ENCODE peak calls at places on chromosomes 2 and 18, in eight cellular contexts. X is transverse colon, U is sigmoid colon, V is uterus, G is A549, K is tibial nerve, Y is ovary, B is heart left ventricle. A is an unnamed sample.

GRCh38 chr2:216855614-216856013 is 4.2 kb downstream of the TNP1 start:
- DNase-seq in X (no peak), U (no peak), V (peak), G (no peak), K (no peak), Y (peak), B (peak), A (no peak)

GRCh38 chr18:37637451-37637850 is 71.9 kb upstream of the CELF4 start:
- DNase-seq in X (no peak), U (no peak), V (no peak), G (no peak), K (no peak), Y (no peak), B (no peak), A (no peak)

GRCh38 chr18:22230403-22231042 is 61.1 kb downstream of the GATA6 start:
- DNase-seq in X (no peak), U (no peak), V (no peak), G (no peak), K (no peak), Y (no peak), B (no peak), A (peak)

GRCh38 chr2:183032200-183032794 is 6.0 kb downstream of the NCKAP1 start:
- DNase-seq in X (no peak), U (no peak), V (no peak), G (no peak), K (no peak), Y (no peak), B (no peak), A (no peak)

GRCh38 chr18:57749604-57749970 is 53.5 kb downstream of the ATP8B1 start:
- DNase-seq in X (no peak), U (no peak), V (no peak), G (no peak), K (no peak), Y (no peak), B (no peak), A (no peak)

GRCh38 chr2:225536036-225536435 is 136.5 kb downstream of the NYAP2 start:
- DNase-seq in X (no peak), U (no peak), V (no peak), G (no peak), K (no peak), Y (no peak), B (no peak), A (no peak)

GRCh38 chr2:179336782-179337534 is 72.3 kb upstream of the SESTD1 start:
- DNase-seq in X (no peak), U (no peak), V (no peak), G (no peak), K (no peak), Y (no peak), B (peak), A (peak)

GRCh38 chr2:17627434-17627833 is 86.9 kb downstream of the VSNL1 start:
- DNase-seq in X (no peak), U (no peak), V (no peak), G (no peak), K (no peak), Y (no peak), B (no peak), A (no peak)

GRCh38 chr18:46174317-46175039 is 70.3 kb downstream of the HAUS1 start:
- DNase-seq in X (peak), U (no peak), V (no peak), G (no peak), K (no peak), Y (no peak), B (peak), A (no peak)

GRCh38 chr2:240989451-240990265 is 8.8 kb upstream of the SNED1 start:
- DNase-seq in X (peak), U (peak), V (peak), G (peak), K (peak), Y (peak), B (peak), A (peak)

GRCh38 chr2:222859786-222860726 is 780 bp upstream of the ACSL3 start:
- DNase-seq in X (peak), U (peak), V (peak), G (peak), K (no peak), Y (peak), B (peak), A (peak)

GRCh38 chr2:62795341-62795740 is 89.8 kb downstream of the EHBP1 start:
- DNase-seq in X (no peak), U (no peak), V (no peak), G (no peak), K (no peak), Y (no peak), B (no peak), A (no peak)

GRCh38 chr18:66077066-66077465 is 326.3 kb downstream of the CDH7 start:
- DNase-seq in X (no peak), U (no peak), V (no peak), G (no peak), K (no peak), Y (no peak), B (no peak), A (no peak)

GRCh38 chr2:8644605-8645175 is 37.2 kb upstream of the ID2 start:
- DNase-seq in X (no peak), U (peak), V (no peak), G (no peak), K (no peak), Y (no peak), B (no peak), A (no peak)

GRCh38 chr2:238640486-238640885 is 207.4 kb upstream of the TWIST2 start:
- DNase-seq in X (no peak), U (no peak), V (no peak), G (no peak), K (no peak), Y (no peak), B (no peak), A (no peak)

GRCh38 chr2:96751800-96752199 is 8.9 kb upstream of the CNNM4 start:
- DNase-seq in X (no peak), U (no peak), V (no peak), G (no peak), K (no peak), Y (no peak), B (no peak), A (no peak)

GRCh38 chr18:32974421-32975165 is 201.8 kb upstream of the KLHL14 start:
- DNase-seq in X (no peak), U (no peak), V (no peak), G (no peak), K (no peak), Y (no peak), B (no peak), A (no peak)

GRCh38 chr2:217934321-217935131 is 68.3 kb downstream of the TNS1 start:
- DNase-seq in X (peak), U (peak), V (peak), G (peak), K (no peak), Y (peak), B (peak), A (peak)

GRCh38 chr2:223050188-223050587 is 1.8 kb upstream of the KCNE4 start:
- DNase-seq in X (no peak), U (peak), V (no peak), G (no peak), K (no peak), Y (no peak), B (no peak), A (no peak)

GRCh38 chr2:1750935-1751767 is 6.8 kb upstream of the PXDN start:
- DNase-seq in X (peak), U (peak), V (peak), G (peak), K (no peak), Y (peak), B (peak), A (peak)

GRCh38 chr2:42042956-42043355 is 4.9 kb upstream of the PKDCC start:
- DNase-seq in X (no peak), U (no peak), V (no peak), G (no peak), K (no peak), Y (no peak), B (no peak), A (no peak)

GRCh38 chr2:24675338-24675737 is 117.9 kb downstream of the PTRHD1 start:
- DNase-seq in X (no peak), U (no peak), V (no peak), G (no peak), K (no peak), Y (no peak), B (no peak), A (no peak)

GRCh38 chr2:232345251-232345650 is 33.3 kb upstream of the ALPP start:
- DNase-seq in X (no peak), U (peak), V (no peak), G (no peak), K (no peak), Y (no peak), B (peak), A (no peak)

GRCh38 chr2:46232860-46233259 is 64.3 kb upstream of the EPAS1 start:
- DNase-seq in X (no peak), U (no peak), V (no peak), G (no peak), K (no peak), Y (no peak), B (no peak), A (no peak)

GRCh38 chr2:55418512-55419235 is 982 bp downstream of the CCDC88A start:
- DNase-seq in X (no peak), U (no peak), V (no peak), G (no peak), K (no peak), Y (no peak), B (no peak), A (no peak)

GRCh38 chr2:240234503-240234951 is 94.1 kb upstream of the OTOS start:
- DNase-seq in X (no peak), U (no peak), V (peak), G (no peak), K (no peak), Y (no peak), B (no peak), A (no peak)

GRCh38 chr2:108288534-108289106 is at the start of gene SULT1C2:
- DNase-seq in X (no peak), U (no peak), V (no peak), G (no peak), K (no peak), Y (no peak), B (no peak), A (peak)

GRCh38 chr2:72214429-72215143 is 66.9 kb upstream of the CYP26B1 start:
- DNase-seq in X (no peak), U (no peak), V (no peak), G (no peak), K (no peak), Y (no peak), B (no peak), A (no peak)

GRCh38 chr2:236794074-236794473 is 224.4 kb downstream of the ACKR3 start:
- DNase-seq in X (no peak), U (no peak), V (no peak), G (no peak), K (no peak), Y (no peak), B (no peak), A (no peak)

GRCh38 chr2:133571249-133571648 is 3.0 kb upstream of the NCKAP5 start:
- DNase-seq in X (no peak), U (no peak), V (no peak), G (no peak), K (no peak), Y (no peak), B (no peak), A (no peak)

GRCh38 chr2:118268268-118268667 is 180.0 kb downstream of the INSIG2 start:
- DNase-seq in X (no peak), U (no peak), V (no peak), G (no peak), K (no peak), Y (no peak), B (no peak), A (no peak)

GRCh38 chr2:3840611-3841010 is 137.2 kb downstream of the DCDC2C start:
- DNase-seq in X (no peak), U (no peak), V (no peak), G (no peak), K (no peak), Y (no peak), B (no peak), A (no peak)

GRCh38 chr2:203689424-203690109 is 16.9 kb upstream of the CD28 start:
- DNase-seq in X (no peak), U (no peak), V (no peak), G (no peak), K (no peak), Y (no peak), B (no peak), A (no peak)

GRCh38 chr2:9775999-9776685 is 67.1 kb upstream of the TAF1B start:
- DNase-seq in X (no peak), U (no peak), V (no peak), G (no peak), K (no peak), Y (no peak), B (no peak), A (no peak)

GRCh38 chr2:130754811-130755210 is 529 bp upstream of the AMER3 start:
- DNase-seq in X (no peak), U (no peak), V (no peak), G (no peak), K (no peak), Y (no peak), B (no peak), A (no peak)

GRCh38 chr2:48515588-48515987 is 14.4 kb upstream of the STON1 start:
- DNase-seq in X (peak), U (peak), V (peak), G (no peak), K (no peak), Y (peak), B (peak), A (no peak)

GRCh38 chr2:204365778-204366177 is 179.5 kb upstream of the PARD3B start:
- DNase-seq in X (no peak), U (no peak), V (no peak), G (no peak), K (no peak), Y (no peak), B (no peak), A (no peak)

GRCh38 chr2:102591646-102592045 is 27.7 kb upstream of the SLC9A2 start:
- DNase-seq in X (no peak), U (no peak), V (no peak), G (no peak), K (no peak), Y (no peak), B (no peak), A (no peak)

GRCh38 chr2:135875491-135876065 is 665 bp downstream of the MCM6 start:
- DNase-seq in X (peak), U (peak), V (peak), G (peak), K (peak), Y (peak), B (peak), A (peak)

GRCh38 chr2:135870571-135870970 is 5.7 kb downstream of the MCM6 start:
- DNase-seq in X (no peak), U (no peak), V (no peak), G (no peak), K (no peak), Y (no peak), B (no peak), A (no peak)

GRCh38 chr2:135874966-135875365 is 1.3 kb downstream of the MCM6 start:
- DNase-seq in X (no peak), U (no peak), V (no peak), G (no peak), K (no peak), Y (no peak), B (no peak), A (no peak)

DNA sequence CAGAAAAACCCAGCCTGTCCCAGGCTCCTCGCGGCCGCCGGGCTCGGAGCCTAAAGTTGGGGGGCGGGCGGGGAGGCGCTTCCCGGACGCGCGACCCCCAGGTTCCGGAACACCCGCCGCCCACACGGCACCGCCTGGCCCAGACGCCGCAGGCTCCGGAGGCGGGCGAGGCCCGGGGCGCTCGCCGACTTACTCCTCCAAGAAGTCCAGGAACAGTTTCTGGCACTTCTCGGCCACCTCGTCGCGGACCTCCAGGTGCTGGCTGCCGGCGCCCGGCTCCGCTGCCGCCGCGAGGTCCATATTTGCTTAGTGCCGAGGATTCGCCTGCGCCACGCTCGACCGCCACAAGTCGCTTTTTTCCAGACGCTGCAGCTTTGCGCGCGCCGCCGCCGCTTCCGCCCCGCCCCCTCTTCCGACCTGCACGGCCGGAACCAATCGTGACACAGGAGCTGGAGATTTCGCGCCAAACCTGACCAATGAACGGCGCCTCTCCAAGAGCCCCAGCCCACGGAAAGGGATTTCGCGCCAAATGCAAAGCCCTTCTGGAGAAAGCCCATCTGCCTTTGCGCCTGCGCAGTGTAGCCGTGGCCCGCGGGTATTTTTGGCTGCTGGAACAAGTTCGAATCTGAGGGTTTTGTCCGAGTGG is at the start of gene MCM6:
- DNase-seq in X (peak), U (peak), V (peak), G (peak), K (peak), Y (peak), B (peak), A (peak)
- TF ChIP-seq POLR2A in X (peak), U (no peak), V (peak), G (peak), K (peak), Y (no peak), B (no peak), A (peak)

DNA sequence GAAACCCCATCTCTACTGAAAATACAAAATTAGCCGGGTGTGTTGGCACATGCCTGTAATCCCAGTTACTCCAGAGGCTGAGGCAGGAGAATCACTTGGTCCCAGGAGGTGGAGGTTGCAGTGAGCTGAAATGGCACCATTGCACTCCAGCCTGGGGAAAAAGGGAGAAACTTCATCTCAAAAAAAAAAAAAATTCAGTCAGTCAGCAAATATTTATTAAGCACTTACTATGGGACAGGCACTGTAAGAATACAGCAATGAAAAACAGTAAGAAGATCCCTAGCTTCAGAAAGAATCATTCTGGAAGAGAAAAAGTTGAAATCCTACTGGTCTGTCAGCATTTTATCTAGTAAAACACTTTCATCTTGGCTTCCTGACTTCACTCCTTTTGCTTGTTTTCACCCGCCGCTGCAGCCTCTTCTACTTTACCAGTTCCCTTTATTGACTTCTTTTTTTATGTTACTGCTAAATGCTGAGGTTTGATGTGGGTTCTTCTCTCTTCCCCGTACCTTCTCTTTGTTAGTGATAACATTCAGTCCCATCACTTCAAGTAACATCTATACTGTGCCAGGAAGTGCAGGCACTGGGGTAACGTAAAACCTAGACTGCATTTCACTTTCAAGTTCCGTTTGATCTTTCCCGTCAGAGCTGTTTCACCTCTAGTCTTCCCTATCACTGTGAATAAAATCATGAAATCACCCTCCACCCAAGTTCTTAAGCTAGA is 10.8 kb upstream of the TAF4B start:
- DNase-seq in X (no peak), U (no peak), V (no peak), G (no peak), K (no peak), Y (no peak), B (no peak), A (no peak)
- TF ChIP-seq POLR2A in X (no peak), U (no peak), V (no peak), G (no peak), K (no peak), Y (no peak), B (no peak), A (no peak)

GRCh38 chr2:201116959-201117734 is 1.2 kb downstream of the CFLAR start:
- DNase-seq in X (peak), U (peak), V (peak), G (peak), K (peak), Y (peak), B (peak), A (no peak)
- TF ChIP-seq POLR2A in X (peak), U (peak), V (peak), G (no peak), K (no peak), Y (no peak), B (peak), A (no peak)

GRCh38 chr2:14232212-14232611 is 400.3 kb upstream of the LRATD1 start:
- DNase-seq in X (no peak), U (no peak), V (no peak), G (no peak), K (no peak), Y (no peak), B (no peak), A (no peak)
- TF ChIP-seq POLR2A in X (no peak), U (no peak), V (no peak), G (no peak), K (no peak), Y (no peak), B (no peak), A (no peak)

DNA sequence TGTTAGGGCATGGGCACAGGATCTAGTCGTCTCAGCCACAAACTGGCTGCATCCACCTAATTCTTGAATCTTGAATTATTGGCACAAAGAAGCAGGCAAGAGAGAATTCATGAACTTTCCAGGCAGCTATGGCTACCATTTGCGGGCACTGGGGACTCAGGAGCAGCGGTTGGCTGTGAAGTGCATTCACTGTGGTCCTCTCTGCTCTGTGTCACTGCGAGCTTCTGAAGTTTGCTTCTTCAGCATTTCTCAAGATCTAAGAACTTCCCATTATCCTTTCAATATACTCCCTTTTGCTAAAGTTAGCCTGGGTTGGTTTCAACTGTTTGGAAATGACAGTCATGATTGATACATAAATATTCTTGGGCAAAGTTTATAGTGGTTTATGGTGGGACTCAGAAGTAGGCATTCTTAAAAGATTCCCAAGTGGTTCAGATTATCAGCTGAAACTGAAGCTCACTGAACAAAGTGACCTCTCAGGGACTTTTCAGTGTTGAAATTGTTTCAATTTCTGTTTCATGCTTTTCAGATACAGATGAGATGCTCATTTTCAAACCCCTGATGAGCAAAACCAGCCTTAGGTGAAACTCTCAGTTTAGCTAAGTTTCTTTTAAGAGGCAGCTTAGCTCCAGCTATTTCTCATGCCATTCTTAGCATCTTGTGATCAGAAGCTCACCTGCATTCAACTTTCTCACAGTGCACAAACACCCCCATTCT is 1258.3 kb upstream of the GYPC start:
- DNase-seq in X (no peak), U (no peak), V (no peak), G (no peak), K (no peak), Y (no peak), B (no peak), A (no peak)
- TF ChIP-seq POLR2A in X (no peak), U (no peak), V (no peak), G (no peak), K (no peak), Y (no peak), B (no peak), A (no peak)

GRCh38 chr2:127107622-127107999 is 657 bp upstream of the BIN1 start:
- DNase-seq in X (peak), U (peak), V (no peak), G (peak), K (no peak), Y (no peak), B (no peak), A (peak)

GRCh38 chr2:127105656-127106456 is 1.1 kb downstream of the BIN1 start:
- DNase-seq in X (peak), U (peak), V (no peak), G (no peak), K (no peak), Y (peak), B (no peak), A (peak)

GRCh38 chr2:127106457-127106997 is 427 bp downstream of the BIN1 start:
- DNase-seq in X (no peak), U (peak), V (no peak), G (no peak), K (no peak), Y (no peak), B (no peak), A (no peak)

GRCh38 chr2:127108090-127108523 is 1.2 kb upstream of the BIN1 start:
- DNase-seq in X (no peak), U (peak), V (no peak), G (no peak), K (no peak), Y (no peak), B (no peak), A (no peak)

GRCh38 chr2:127106998-127107621 is at the start of gene BIN1:
- DNase-seq in X (peak), U (peak), V (peak), G (peak), K (peak), Y (peak), B (peak), A (peak)
- TF ChIP-seq POLR2A in X (peak), U (peak), V (peak), G (peak), K (peak), Y (peak), B (peak), A (peak)

GRCh38 chr2:26785431-26786206 is at the start of gene CENPA:
- DNase-seq in X (peak), U (peak), V (peak), G (peak), K (peak), Y (peak), B (peak), A (peak)
- TF ChIP-seq POLR2A in X (peak), U (no peak), V (no peak), G (peak), K (no peak), Y (no peak), B (peak), A (peak)